ENCODE peak calls at places on chromosomes 11 and 22, in ten cellular contexts. G is A549, D is IMR-90, O is endodermal cell, V is A673, M is heart left ventricle, H is endothelial cell of umbilical vein, I is tibial artery, B is fibroblast of lung, W is pancreas. A is an unnamed sample. For H3K4me1 and H3K9me3, the result is how much of the 10 kb centered on the place peaks cover.

GRCh38 chr11:108788565-108789199 is 123.8 kb downstream of the DDX10 start:
- DNase-seq in W (peak), H (peak), I (no peak), M (no peak), B (peak), G (peak), D (peak), O (peak), V (peak), A (no peak)

GRCh38 chr11:27158763-27159679 is 118.4 kb downstream of the BBOX1 start:
- DNase-seq in I (peak), O (peak), M (peak), D (peak), W (peak), B (peak), V (peak), G (peak), H (peak), A (peak)

GRCh38 chr11:113396693-113397092 is 9.1 kb downstream of the ANKK1 start:
- DNase-seq in W (no peak), I (no peak), V (no peak), H (no peak), B (no peak), O (no peak), M (no peak), G (no peak), D (no peak), A (no peak)

GRCh38 chr22:38868286-38868721 is 3.7 kb downstream of the CBX6 start:
- DNase-seq in M (no peak), B (no peak), W (no peak), V (no peak), O (peak), G (no peak), H (no peak), D (no peak), I (peak), A (no peak)

GRCh38 chr11:76783901-76784813 is 1.0 kb downstream of the TSKU start:
- DNase-seq in D (peak), M (peak), H (peak), G (peak), O (peak), V (peak), I (peak), B (peak), W (peak), A (peak)

GRCh38 chr11:58674609-58675008 is 52.1 kb downstream of the CNTF start:
- DNase-seq in W (peak), O (no peak), V (no peak), B (no peak), G (no peak), I (no peak), M (no peak), D (no peak), H (no peak), A (no peak)

GRCh38 chr22:50243704-50244419 is 961 bp downstream of the TUBGCP6 start:
- DNase-seq in D (peak), G (no peak), H (peak), I (no peak), V (no peak), M (no peak), B (no peak), W (no peak), O (no peak), A (no peak)

GRCh38 chr11:126413426-126413825 is 57.9 kb downstream of the ST3GAL4 start:
- DNase-seq in O (no peak), I (no peak), G (no peak), M (no peak), H (no peak), D (no peak), B (no peak), V (no peak), W (no peak), A (no peak)

GRCh38 chr11:106668147-106668546 is 350.1 kb downstream of the GUCY1A2 start:
- DNase-seq in W (no peak), O (no peak), B (peak), M (no peak), V (no peak), H (no peak), I (no peak), G (no peak), D (peak), A (no peak)

GRCh38 chr11:115924744-115925567 is 420.7 kb upstream of the CADM1 start:
- DNase-seq in W (no peak), V (no peak), I (no peak), B (peak), O (no peak), D (peak), H (no peak), G (no peak), M (no peak), A (no peak)

GRCh38 chr11:63567044-63567840 is 4.1 kb upstream of the PLAAT2 start:
- DNase-seq in B (peak), V (peak), D (peak), M (peak), H (peak), I (no peak), W (no peak), G (peak), O (no peak), A (peak)

GRCh38 chr22:40449676-40450035 is 79.3 kb downstream of the SGSM3 start:
- DNase-seq in O (no peak), I (peak), B (peak), D (peak), M (no peak), G (no peak), W (no peak), H (no peak), V (peak), A (no peak)

GRCh38 chr11:118610773-118611432 is 3.5 kb downstream of the PHLDB1 start:
- DNase-seq in H (peak), B (peak), M (peak), D (peak), I (peak), G (peak), W (peak), V (peak), O (peak), A (peak)

GRCh38 chr11:30504468-30504867 is 81.7 kb downstream of the MPPED2 start:
- DNase-seq in H (no peak), D (no peak), G (no peak), I (no peak), B (no peak), M (no peak), W (no peak), V (no peak), O (no peak), A (no peak)

GRCh38 chr11:45907911-45908370 is 870 bp upstream of the FREY1 start:
- DNase-seq in H (no peak), D (no peak), B (no peak), O (no peak), V (no peak), G (no peak), I (no peak), M (no peak), W (peak), A (no peak)

GRCh38 chr11:66850588-66851250 is 6.1 kb upstream of the LRFN4 start:
- DNase-seq in H (no peak), M (peak), G (no peak), W (no peak), O (no peak), V (no peak), D (no peak), B (no peak), I (peak), A (no peak)

GRCh38 chr11:66851251-66851620 is 5.6 kb upstream of the LRFN4 start:
- DNase-seq in B (no peak), W (no peak), O (peak), M (no peak), D (no peak), G (no peak), I (peak), H (no peak), V (no peak), A (no peak)

GRCh38 chr11:66853242-66854229 is 3.3 kb upstream of the LRFN4 start:
- DNase-seq in H (no peak), B (no peak), D (no peak), I (peak), O (peak), W (no peak), M (no peak), V (no peak), G (no peak), A (no peak)

GRCh38 chr11:66852466-66853241 is 4.2 kb upstream of the LRFN4 start:
- DNase-seq in B (no peak), O (peak), H (no peak), G (no peak), D (no peak), I (peak), W (no peak), V (no peak), M (no peak), A (no peak)

DNA sequence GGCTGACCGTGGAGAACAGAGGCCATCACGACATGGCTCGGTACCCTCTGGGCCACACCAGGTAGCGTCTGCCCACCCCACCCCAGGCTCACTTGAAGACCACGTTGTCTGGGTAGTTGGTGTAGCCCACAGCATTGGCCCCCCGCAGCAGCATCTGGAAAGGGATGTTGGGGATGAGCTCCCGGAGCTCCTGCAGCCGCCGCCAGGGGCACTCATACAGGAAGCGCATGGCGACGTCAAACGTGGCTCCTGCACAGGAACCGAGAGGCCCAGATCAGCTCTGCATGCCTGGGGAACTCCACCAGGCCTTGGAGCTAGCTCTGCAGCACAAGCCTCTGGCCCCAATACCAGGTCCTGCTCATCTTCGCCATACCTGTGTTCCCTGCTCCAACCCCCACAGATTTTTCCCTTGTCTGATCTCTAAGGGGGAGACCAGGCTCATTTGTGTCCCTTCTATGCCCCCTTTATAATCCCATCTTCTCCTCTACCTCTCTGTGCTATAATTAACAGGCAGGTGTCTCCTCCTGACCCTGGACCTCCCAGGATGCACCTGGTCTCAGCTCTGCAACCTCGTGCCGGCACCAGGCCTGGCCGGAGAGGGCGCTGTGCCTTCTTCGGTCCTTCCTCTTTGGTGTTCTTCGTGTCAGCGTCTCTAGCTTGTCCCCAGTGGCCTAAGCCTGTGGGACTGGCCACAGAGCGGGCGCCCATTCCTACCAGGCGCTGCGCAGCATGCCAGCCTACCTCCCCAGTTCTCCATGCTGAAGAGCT is 5.0 kb upstream of the LRFN4 start:
- DNase-seq in D (no peak), G (peak), O (peak), W (no peak), M (no peak), H (no peak), I (peak), B (no peak), V (peak), A (no peak)
- TF ChIP-seq CTCF in D (peak), G (no peak), O (peak), W (no peak), M (no peak), H (no peak), I (no peak), B (no peak), V (peak), A (no peak)

DNA sequence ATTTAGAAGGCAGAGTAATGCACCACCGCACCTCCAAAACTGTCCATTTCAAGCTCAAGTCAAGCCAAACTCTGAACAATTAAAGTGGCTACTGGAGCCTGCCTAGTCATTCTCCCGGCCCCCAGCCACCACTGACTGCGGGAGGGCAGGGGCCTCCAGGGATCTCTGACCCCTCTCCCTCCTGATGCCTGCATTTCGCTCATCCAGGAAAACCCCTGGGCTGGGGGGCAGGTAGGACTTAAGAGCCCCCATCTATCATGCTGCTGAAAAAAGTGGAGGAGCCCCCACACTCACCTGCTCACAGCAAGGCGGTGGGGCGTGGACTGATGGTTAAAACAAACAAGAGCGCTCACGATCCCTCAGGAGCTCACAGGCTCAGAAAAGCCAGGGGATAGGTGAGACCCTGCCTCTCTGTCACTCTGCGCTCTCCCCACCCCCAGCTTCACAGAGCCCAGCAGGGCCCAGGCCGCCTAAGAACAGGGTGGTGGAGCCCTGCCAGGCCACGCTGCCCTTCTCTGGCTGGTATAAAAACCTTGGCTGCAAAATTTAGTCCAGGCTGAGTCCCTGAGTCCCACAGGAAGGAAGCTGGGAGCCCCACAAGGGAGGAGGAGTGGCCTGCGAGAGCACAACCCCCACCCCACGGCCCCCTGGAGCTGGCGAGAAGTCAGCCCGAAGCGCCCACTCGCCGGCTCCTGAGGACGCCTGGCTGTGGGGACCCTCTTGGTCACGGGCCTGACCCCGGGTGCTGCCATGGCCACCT is 21.0 kb upstream of the MOB2 start:
- DNase-seq in H (no peak), V (no peak), D (no peak), B (no peak), G (no peak), M (no peak), W (no peak), I (peak), O (no peak), A (no peak)
- H3K4me1 ChIP-seq in H (under half), V (under half), D (under half), B (under half), G (under half), M (half or more), W (under half), I (under half), O (under half), A (under half)

GRCh38 chr22:48660795-48661740 is 1166.6 kb downstream of the BRD1 start:
- DNase-seq in M (no peak), G (no peak), H (no peak), O (no peak), D (no peak), B (no peak), W (no peak), V (no peak), I (no peak), A (no peak)

GRCh38 chr22:48658871-48659270 is 1168.8 kb downstream of the BRD1 start:
- DNase-seq in I (no peak), H (no peak), M (no peak), B (no peak), O (no peak), G (no peak), W (no peak), D (no peak), V (no peak), A (no peak)

GRCh38 chr22:48661984-48662383 is 1165.7 kb downstream of the BRD1 start:
- DNase-seq in G (no peak), W (no peak), M (no peak), H (no peak), V (no peak), B (no peak), O (no peak), D (no peak), I (no peak), A (no peak)

GRCh38 chr22:48659393-48659792 is 1168.3 kb downstream of the BRD1 start:
- DNase-seq in I (no peak), G (no peak), O (no peak), M (no peak), B (no peak), H (no peak), W (no peak), D (no peak), V (no peak), A (no peak)

DNA sequence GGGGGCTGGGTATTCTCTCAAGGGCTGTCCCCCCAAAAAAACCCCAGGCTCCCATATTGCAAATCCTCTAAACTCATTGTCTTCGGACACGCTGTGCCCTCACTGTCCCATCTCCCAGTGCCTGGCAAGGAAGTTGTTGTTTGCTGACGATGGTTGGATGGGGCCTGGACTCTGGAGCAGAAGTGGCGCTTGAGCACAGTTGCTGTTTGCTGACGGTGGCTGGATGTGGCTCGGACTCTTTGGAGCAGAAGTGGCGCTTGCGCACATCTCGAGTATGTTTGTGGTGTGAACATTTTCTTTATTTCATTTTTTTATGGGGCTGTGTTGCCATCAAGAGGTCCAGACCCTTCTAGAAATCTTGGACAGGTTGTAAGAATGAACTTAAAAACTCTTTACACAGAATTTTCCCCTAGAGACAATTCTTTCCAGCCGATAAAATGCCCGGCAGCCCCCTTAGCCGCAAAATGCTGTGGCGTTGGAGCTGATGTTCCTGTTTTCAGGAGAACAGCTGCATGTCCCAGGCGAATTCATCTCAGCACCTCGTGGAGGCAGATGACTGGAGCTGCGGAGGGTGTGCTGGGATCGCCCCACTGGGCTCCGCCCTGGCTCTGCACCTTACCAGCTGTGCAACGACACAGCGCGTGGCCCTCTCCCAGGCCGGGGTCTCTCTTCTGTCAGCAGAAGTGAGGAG is 1167.4 kb downstream of the BRD1 start:
- DNase-seq in I (no peak), B (no peak), H (no peak), G (no peak), D (no peak), M (no peak), W (no peak), O (no peak), V (no peak), A (no peak)
- H3K9me3 ChIP-seq in I (under half), B (under half), H (under half), G (under half), D (under half), M (under half), W (under half), O (under half), V (under half), A (under half)

DNA sequence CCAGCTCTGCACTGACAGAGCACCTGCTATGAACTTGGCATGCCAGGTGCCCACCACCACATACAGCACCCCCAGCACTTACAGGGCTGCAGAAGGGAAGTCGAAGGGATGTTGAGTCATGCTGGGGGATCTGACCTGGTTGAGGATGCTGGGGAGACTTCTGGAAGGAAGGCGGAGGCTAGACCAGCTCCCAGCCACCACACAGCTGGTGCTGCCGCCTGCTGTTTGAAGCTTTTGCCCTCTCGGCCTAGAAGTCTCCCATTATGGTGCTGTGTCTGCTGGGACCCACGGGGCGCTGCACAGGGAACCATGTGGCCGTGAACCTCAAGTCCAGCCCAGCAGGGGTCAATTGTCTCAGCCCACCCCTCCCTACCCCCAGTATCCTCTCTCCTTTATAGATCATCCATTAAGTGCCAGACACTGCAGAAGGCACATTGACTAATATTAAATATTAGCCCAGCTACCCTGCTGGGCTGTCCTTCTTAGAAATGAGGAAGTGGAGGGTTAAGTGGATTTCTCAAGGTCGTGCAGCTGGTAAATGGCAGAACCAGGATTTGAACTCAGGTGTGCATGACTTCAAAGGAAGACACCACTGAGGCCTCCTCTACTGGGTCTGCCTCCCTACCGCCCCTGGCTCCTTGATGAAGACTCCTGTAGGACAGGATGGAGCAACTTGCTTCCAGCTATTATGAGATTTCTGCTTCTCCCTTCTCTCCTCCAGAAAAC is 49.7 kb downstream of the CYTH4 start:
- DNase-seq in G (peak), W (no peak), V (no peak), H (peak), D (peak), B (no peak), M (no peak), O (no peak), I (no peak), A (no peak)
- TF ChIP-seq CTCF in G (peak), W (no peak), V (no peak), H (peak), D (no peak), B (peak), M (no peak), O (no peak), I (no peak), A (no peak)

DNA sequence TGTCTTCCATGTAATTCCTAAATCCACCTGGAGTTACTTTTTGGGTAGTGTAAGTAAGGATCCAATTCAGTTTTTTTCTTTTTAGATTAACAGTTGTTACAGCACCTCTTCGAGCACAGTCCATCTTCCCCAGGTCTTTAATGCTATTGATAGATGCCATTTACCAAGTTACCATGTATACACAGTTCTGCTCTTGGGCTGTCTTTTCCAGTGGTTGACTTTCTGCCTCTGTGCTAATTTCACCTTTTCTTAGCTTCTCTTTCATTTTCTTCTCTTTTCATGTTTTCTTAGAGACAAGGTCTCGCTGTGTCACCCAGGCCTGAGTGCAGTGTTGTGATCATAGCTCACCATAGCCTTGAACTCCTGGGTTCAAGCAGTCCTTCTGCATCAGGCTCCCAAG is 12.0 kb downstream of the ATXN10 start:
- DNase-seq in O (no peak), I (no peak), H (no peak), W (no peak), V (no peak), G (no peak), M (no peak), D (no peak), B (no peak), A (no peak)
- H3K4me1 ChIP-seq in O (under half), I (under half), H (under half), W (under half), V (under half), G (half or more), M (under half), D (under half), B (under half), A (under half)

GRCh38 chr22:49208768-49209252 is 618.9 kb downstream of the BRD1 start:
- DNase-seq in M (no peak), W (no peak), G (no peak), B (no peak), O (peak), I (peak), V (peak), D (no peak), H (no peak), A (no peak)
- H3K9me3 ChIP-seq in M (under half), W (under half), G (under half), B (under half), O (under half), I (under half), V (under half), D (half or more), H (under half), A (under half)